ENCODE peak calls at places on chromosomes 16 and 17, in ten cellular contexts. Z, P, T, R, M, V, J, W, O and X are unnamed samples.

GRCh38 chr16:27843800-27844199 is 219.7 kb downstream of the GSG1L start:
- DNase-seq in Z (no peak), T (peak), W (no peak), O (no peak), P (no peak), J (no peak), R (no peak), M (no peak), V (no peak), X (no peak)

GRCh38 chr16:75193730-75194444 is 13.1 kb downstream of the CTRB2 start:
- DNase-seq in T (no peak), V (no peak), J (no peak), W (no peak), Z (no peak), O (no peak), M (no peak), R (no peak), P (peak), X (no peak)

GRCh38 chr17:5286846-5287245 is 4.8 kb downstream of the RABEP1 start:
- DNase-seq in M (no peak), W (no peak), Z (no peak), V (no peak), J (no peak), T (no peak), P (no peak), O (no peak), R (no peak), X (no peak)

GRCh38 chr16:17301593-17302135 is 169.1 kb downstream of the XYLT1 start:
- DNase-seq in M (peak), W (peak), R (no peak), Z (no peak), J (no peak), O (no peak), T (no peak), V (no peak), P (no peak), X (no peak)

GRCh38 chr17:14070344-14071007 is 1.2 kb downstream of the COX10 start:
- DNase-seq in T (no peak), W (no peak), V (no peak), Z (no peak), P (no peak), O (no peak), M (peak), J (no peak), R (no peak), X (no peak)

GRCh38 chr17:6496116-6496481 is 51.8 kb downstream of the PIMREG start:
- DNase-seq in W (peak), R (no peak), T (no peak), Z (no peak), P (peak), O (no peak), J (no peak), V (peak), M (no peak), X (peak)

GRCh38 chr17:10268005-10268404 is 69.6 kb upstream of the GAS7 start:
- DNase-seq in R (no peak), T (peak), W (no peak), P (no peak), M (no peak), Z (no peak), O (peak), J (no peak), V (no peak), X (no peak)

GRCh38 chr16:78478267-78478821 is 378.9 kb downstream of the WWOX start:
- DNase-seq in V (peak), O (no peak), Z (no peak), T (no peak), W (peak), J (no peak), R (no peak), P (peak), M (no peak), X (no peak)

GRCh38 chr17:73234746-73235145 is 26.9 kb downstream of the CPSF4L start:
- DNase-seq in V (no peak), W (no peak), M (peak), R (no peak), O (no peak), Z (no peak), P (peak), T (no peak), J (no peak), X (no peak)

GRCh38 chr17:35374766-35375344 is 1.4 kb upstream of the SLFN11 start:
- DNase-seq in R (no peak), T (no peak), Z (no peak), V (no peak), P (no peak), W (no peak), O (no peak), J (peak), M (no peak), X (no peak)

GRCh38 chr16:2857451-2858244 is at the start of gene PRSS22:
- DNase-seq in M (peak), O (no peak), Z (no peak), T (peak), P (peak), V (peak), J (no peak), W (no peak), R (peak), X (no peak)

GRCh38 chr16:1614226-1615102 is 2.3 kb downstream of the CRAMP1 start:
- DNase-seq in P (peak), J (peak), T (peak), Z (peak), O (peak), V (peak), W (no peak), R (peak), M (peak), X (no peak)

GRCh38 chr17:72392056-72393010 is 271.5 kb downstream of the SOX9 start:
- DNase-seq in Z (no peak), M (no peak), J (no peak), T (peak), P (no peak), V (no peak), O (peak), W (peak), R (no peak), X (no peak)

GRCh38 chr17:4204190-4204589 is 59.6 kb downstream of the ANKFY1 start:
- DNase-seq in Z (no peak), R (no peak), T (peak), O (no peak), V (no peak), P (no peak), M (no peak), J (no peak), W (no peak), X (no peak)

GRCh38 chr17:50554201-50554600 is 6.3 kb upstream of the CACNA1G start:
- DNase-seq in W (no peak), P (no peak), V (no peak), R (no peak), T (no peak), J (no peak), O (no peak), Z (no peak), M (no peak), X (no peak)
- H3K9ac ChIP-seq in W (no peak), P (no peak), V (no peak), R (no peak), T (no peak), J (no peak), O (no peak), Z (no peak), M (no peak), X (no peak)

GRCh38 chr17:29155235-29155965 is 24.8 kb downstream of the MYO18A start:
- DNase-seq in O (peak), V (no peak), M (peak), T (peak), P (peak), R (peak), Z (no peak), W (peak), J (peak), X (no peak)
- H3K9ac ChIP-seq in O (no peak), V (no peak), M (peak), T (no peak), P (peak), R (peak), Z (peak), W (peak), J (no peak), X (peak)

DNA sequence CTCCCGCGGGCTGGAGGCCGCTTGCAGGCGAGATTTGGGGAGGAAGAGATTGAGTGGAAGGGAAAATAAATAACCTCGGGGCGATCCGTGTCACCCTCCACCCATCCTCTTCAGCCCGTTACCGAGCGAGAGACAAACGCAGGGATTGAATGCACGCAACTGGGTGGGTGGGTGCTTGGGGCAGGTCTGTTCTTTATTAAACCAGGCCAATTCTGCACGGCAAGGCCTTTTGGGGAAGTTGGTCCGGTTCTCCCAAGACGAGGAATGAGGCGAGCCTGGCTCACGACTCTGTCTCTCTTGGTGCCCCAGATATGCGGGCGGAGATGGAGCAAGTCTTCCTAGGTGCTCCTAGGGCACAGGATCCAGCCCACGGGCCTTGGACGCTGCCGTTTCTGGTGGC is 396 bp upstream of the HOXB7 start:
- DNase-seq in M (no peak), P (no peak), J (no peak), W (no peak), Z (no peak), T (peak), O (no peak), V (no peak), R (no peak), X (no peak)
- H3K9ac ChIP-seq in M (peak), P (no peak), J (peak), W (peak), Z (no peak), T (peak), O (peak), V (no peak), R (no peak), X (no peak)

DNA sequence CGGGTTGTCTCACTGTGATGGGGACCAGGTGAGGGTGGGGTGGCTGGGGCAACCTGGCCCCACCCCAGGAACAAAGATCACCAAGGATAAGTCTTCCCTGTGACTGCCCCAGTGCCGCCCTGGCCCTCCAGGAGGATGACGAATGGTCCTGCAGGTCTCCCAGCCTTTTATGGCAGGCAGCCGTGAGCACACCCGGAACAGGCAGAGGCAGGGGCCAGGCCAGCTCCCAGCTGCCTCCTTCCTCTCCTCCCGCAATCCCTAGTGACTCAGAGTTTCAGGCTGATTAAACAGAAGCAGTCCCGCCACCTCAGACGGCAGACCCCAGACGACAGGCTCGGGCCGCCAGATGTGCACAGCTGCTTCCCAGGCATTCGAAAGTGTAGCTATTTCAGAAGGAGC is 13.3 kb downstream of the JUP start:
- DNase-seq in Z (no peak), V (peak), T (peak), R (peak), W (no peak), O (peak), P (peak), M (peak), J (peak), X (no peak)
- H3K9ac ChIP-seq in Z (peak), V (no peak), T (no peak), R (peak), W (no peak), O (no peak), P (no peak), M (peak), J (peak), X (no peak)

GRCh38 chr16:50519001-50519400 is 29.2 kb upstream of the NKD1 start:
- DNase-seq in W (no peak), O (no peak), R (no peak), J (no peak), Z (no peak), V (no peak), T (no peak), P (peak), M (no peak), X (no peak)

GRCh38 chr16:50517450-50518252 is 30.5 kb upstream of the NKD1 start:
- DNase-seq in J (no peak), M (no peak), W (no peak), Z (no peak), V (no peak), P (peak), O (no peak), R (no peak), T (no peak), X (no peak)

GRCh38 chr16:50521246-50521900 is 26.8 kb upstream of the NKD1 start:
- DNase-seq in Z (no peak), R (no peak), P (peak), T (no peak), W (no peak), J (no peak), V (no peak), M (no peak), O (no peak), X (no peak)

GRCh38 chr16:50520451-50521245 is 27.5 kb upstream of the NKD1 start:
- DNase-seq in P (peak), T (no peak), Z (no peak), V (no peak), M (no peak), O (no peak), J (no peak), W (no peak), R (no peak), X (no peak)

DNA sequence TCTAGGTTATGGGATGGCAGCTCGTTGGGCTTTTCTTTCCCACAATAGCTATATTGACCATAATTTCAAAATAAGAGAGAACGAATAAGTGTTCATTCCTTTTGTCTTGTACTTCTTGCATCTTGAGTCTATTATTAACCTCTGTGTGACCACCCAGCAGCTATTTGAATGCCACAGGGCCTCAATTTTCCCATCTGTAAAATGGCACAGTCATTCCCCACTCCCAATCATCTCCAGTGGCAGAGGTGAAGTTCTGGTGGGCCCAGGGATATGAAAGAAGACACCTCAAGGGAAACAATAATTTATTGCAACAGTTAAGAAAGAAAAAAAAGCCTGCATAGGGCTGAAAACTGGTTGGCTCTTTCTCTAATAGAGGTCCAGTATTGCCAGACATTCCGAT is 28.6 kb upstream of the NKD1 start:
- DNase-seq in J (no peak), O (no peak), P (peak), W (no peak), V (no peak), Z (no peak), M (no peak), R (no peak), T (no peak), X (no peak)
- H3K9ac ChIP-seq in J (no peak), O (no peak), P (no peak), W (no peak), V (no peak), Z (no peak), M (no peak), R (no peak), T (no peak), X (no peak)

GRCh38 chr17:51238253-51238887 is 21.5 kb downstream of the MBTD1 start:
- DNase-seq in V (no peak), W (no peak), T (no peak), R (no peak), O (no peak), M (no peak), J (peak), P (no peak), Z (no peak), X (no peak)
- H3K9ac ChIP-seq in V (no peak), W (no peak), T (no peak), R (no peak), O (no peak), M (no peak), J (no peak), P (no peak), Z (no peak), X (no peak)

GRCh38 chr16:85240982-85241924 is 129.0 kb upstream of the CIBAR2 start:
- DNase-seq in J (no peak), O (no peak), V (no peak), R (no peak), Z (no peak), M (no peak), T (no peak), W (no peak), P (peak), X (no peak)
- H3K9ac ChIP-seq in J (no peak), O (no peak), V (no peak), R (no peak), Z (no peak), M (no peak), T (no peak), W (no peak), P (no peak), X (no peak)